ENCODE peak calls at places on chromosomes 5 and 9, in six cellular contexts. K, J, V, A, W and S are unnamed samples.

GRCh38 chr9:1619915-1620705 is 395.0 kb upstream of the SMARCA2 start:
- DNase-seq in K (no peak), J (no peak), V (no peak), A (peak), W (no peak), S (no peak)

GRCh38 chr5:98096155-98096554 is 677.3 kb upstream of the RGMB start:
- DNase-seq in K (no peak), J (peak), V (no peak), A (peak), W (no peak), S (no peak)

GRCh38 chr5:154708845-154709244 is 46.3 kb upstream of the LARP1 start:
- DNase-seq in K (no peak), J (no peak), V (no peak), A (peak), W (no peak), S (no peak)

GRCh38 chr5:36680066-36680465 is 73.7 kb downstream of the SLC1A3 start:
- DNase-seq in K (no peak), J (no peak), V (no peak), A (no peak), W (no peak), S (no peak)

GRCh38 chr5:113224605-113225065 is 210.2 kb downstream of the TSSK1B start:
- DNase-seq in K (no peak), J (peak), V (no peak), A (no peak), W (no peak), S (no peak)

GRCh38 chr5:133831506-133832224 is 136.8 kb downstream of the C5orf15 start:
- DNase-seq in K (no peak), J (peak), V (no peak), A (peak), W (no peak), S (no peak)

GRCh38 chr5:154771383-154771901 is 16.3 kb downstream of the LARP1 start:
- DNase-seq in K (no peak), J (peak), V (no peak), A (no peak), W (no peak), S (no peak)

GRCh38 chr9:101631892-101632291 is 37.1 kb upstream of the PPP3R2 start:
- DNase-seq in K (no peak), J (no peak), V (no peak), A (no peak), W (no peak), S (no peak)

GRCh38 chr9:81289622-81290021 is 399.7 kb downstream of the TLE1 start:
- DNase-seq in K (no peak), J (no peak), V (no peak), A (no peak), W (no peak), S (no peak)

GRCh38 chr5:171549259-171549658 is 129.8 kb downstream of the FGF18 start:
- DNase-seq in K (no peak), J (no peak), V (no peak), A (no peak), W (no peak), S (no peak)

GRCh38 chr9:20292002-20292401 is 330.3 kb downstream of the MLLT3 start:
- DNase-seq in K (no peak), J (peak), V (no peak), A (peak), W (no peak), S (no peak)

GRCh38 chr9:87872079-87872624 is 10.5 kb upstream of the SPATA31E1 start:
- DNase-seq in K (no peak), J (peak), V (no peak), A (no peak), W (peak), S (no peak)

GRCh38 chr5:89769975-89770374 is 639.6 kb downstream of the CETN3 start:
- DNase-seq in K (no peak), J (peak), V (no peak), A (peak), W (no peak), S (no peak)

GRCh38 chr5:2748180-2748840 is 3.2 kb downstream of the IRX2 start:
- DNase-seq in K (no peak), J (no peak), V (no peak), A (peak), W (no peak), S (no peak)

DNA sequence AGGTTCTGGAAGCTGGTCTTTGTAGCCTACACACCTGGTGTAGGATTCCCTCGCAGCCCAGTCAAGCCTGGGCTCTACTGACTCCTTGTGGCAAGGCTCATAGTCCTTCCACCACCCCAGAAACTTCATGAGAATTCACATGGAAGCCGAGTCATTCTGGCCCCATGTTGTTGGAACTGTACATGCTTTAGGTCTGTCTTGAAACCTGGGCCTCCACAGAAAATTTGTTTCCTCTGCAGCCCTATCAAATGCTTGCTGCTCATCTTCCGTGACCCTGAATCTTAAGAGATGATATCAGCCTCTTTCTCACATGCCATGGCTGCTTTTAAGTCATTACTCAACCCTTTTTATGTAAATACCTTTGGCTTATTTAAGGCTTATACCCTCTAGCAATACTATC is 113.4 kb upstream of the GRHPR start:
- DNase-seq in K (peak), J (peak), V (no peak), A (peak), W (no peak), S (no peak)
- TF ChIP-seq CTCF in K (peak), J (peak), V (no peak), A (peak), W (peak), S (no peak)

GRCh38 chr5:175848676-175849075 is 22.7 kb upstream of the CPLX2 start:
- DNase-seq in K (no peak), J (no peak), V (no peak), A (no peak), W (no peak), S (no peak)

GRCh38 chr5:175846332-175846731 is 25.0 kb upstream of the CPLX2 start:
- DNase-seq in K (no peak), J (no peak), V (no peak), A (no peak), W (no peak), S (no peak)

GRCh38 chr5:175849153-175849552 is 22.2 kb upstream of the CPLX2 start:
- DNase-seq in K (no peak), J (no peak), V (no peak), A (no peak), W (no peak), S (no peak)

GRCh38 chr5:175847061-175847460 is 24.3 kb upstream of the CPLX2 start:
- DNase-seq in K (no peak), J (no peak), V (no peak), A (no peak), W (no peak), S (no peak)

DNA sequence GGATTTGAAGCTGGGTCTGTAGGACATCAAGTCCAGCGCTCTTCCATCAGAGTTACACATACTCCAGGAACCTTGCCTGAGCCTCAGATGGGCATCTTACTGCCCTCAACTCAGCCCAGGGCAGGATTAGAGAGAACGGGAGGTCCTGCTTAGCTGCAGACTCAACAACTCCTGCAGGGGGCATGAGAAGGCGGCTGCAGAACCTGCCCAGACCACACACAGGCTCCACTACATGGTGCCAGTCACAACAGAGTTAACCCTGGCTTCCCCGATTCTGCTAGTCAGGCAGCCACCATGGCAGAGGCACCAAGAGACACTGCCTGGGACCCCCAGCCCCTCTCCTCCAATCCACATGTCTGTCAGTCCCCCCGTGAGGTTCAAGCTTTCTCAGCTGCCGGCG is 23.9 kb upstream of the CPLX2 start:
- DNase-seq in K (peak), J (no peak), V (no peak), A (no peak), W (no peak), S (no peak)
- TF ChIP-seq CTCF in K (no peak), J (peak), V (no peak), A (no peak), W (peak), S (no peak)

GRCh38 chr9:109652971-109653370 is 127.0 kb upstream of the PALM2AKAP2 start:
- DNase-seq in K (no peak), J (peak), V (no peak), A (peak), W (no peak), S (no peak)
- TF ChIP-seq CTCF in K (no peak), J (peak), V (no peak), A (peak), W (no peak), S (no peak)

GRCh38 chr9:128343855-128344254 is 3.5 kb downstream of the SLC27A4 start:
- DNase-seq in K (no peak), J (no peak), V (no peak), A (no peak), W (no peak), S (no peak)
- TF ChIP-seq CTCF in K (no peak), J (no peak), V (no peak), A (no peak), W (no peak), S (no peak)